ENCODE peak calls at places on chromosomes 4 and X, in four cellular contexts. One of them, this sample, is unnamed.

GRCh38 chr4:139247241-139247640 is 32.8 kb downstream of the MGARP start:
- DNase-seq in brain microvascular endothelial cell: peak
- DNase-seq in heart right ventricle: no peak
- DNase-seq in dorsolateral prefrontal cortex: no peak
- DNase-seq in this sample: no peak

GRCh38 chr4:2041234-2042130 is 17.6 kb upstream of the NAT8L start:
- DNase-seq in brain microvascular endothelial cell: peak
- DNase-seq in heart right ventricle: peak
- DNase-seq in dorsolateral prefrontal cortex: peak
- DNase-seq in this sample: peak

GRCh38 chr4:139368990-139369389 is 66.7 kb upstream of the NDUFC1 start:
- DNase-seq in brain microvascular endothelial cell: peak
- DNase-seq in heart right ventricle: no peak
- DNase-seq in dorsolateral prefrontal cortex: no peak
- DNase-seq in this sample: no peak

GRCh38 chr4:138409670-138410069 is 167.5 kb upstream of the SLC7A11 start:
- DNase-seq in brain microvascular endothelial cell: no peak
- DNase-seq in heart right ventricle: no peak
- DNase-seq in dorsolateral prefrontal cortex: no peak
- DNase-seq in this sample: no peak

GRCh38 chrX:54044877-54045328 is 630 bp upstream of the PHF8 start:
- DNase-seq in brain microvascular endothelial cell: no peak
- DNase-seq in heart right ventricle: no peak
- DNase-seq in dorsolateral prefrontal cortex: no peak
- DNase-seq in this sample: no peak

GRCh38 chr4:105122334-105122733 is 24.3 kb upstream of the TET2 start:
- DNase-seq in brain microvascular endothelial cell: peak
- DNase-seq in heart right ventricle: no peak
- DNase-seq in dorsolateral prefrontal cortex: no peak
- DNase-seq in this sample: peak

GRCh38 chrX:130654409-130654970 is 248.5 kb downstream of the ENOX2 start:
- DNase-seq in brain microvascular endothelial cell: no peak
- DNase-seq in heart right ventricle: no peak
- DNase-seq in dorsolateral prefrontal cortex: no peak
- DNase-seq in this sample: no peak

GRCh38 chrX:150310881-150311280 is 52.2 kb upstream of the MAMLD1 start:
- DNase-seq in brain microvascular endothelial cell: no peak
- DNase-seq in heart right ventricle: no peak
- DNase-seq in dorsolateral prefrontal cortex: no peak
- DNase-seq in this sample: no peak

GRCh38 chr4:113901994-113902787 is 77.3 kb downstream of the ARSJ start:
- DNase-seq in brain microvascular endothelial cell: no peak
- DNase-seq in heart right ventricle: no peak
- DNase-seq in dorsolateral prefrontal cortex: no peak
- DNase-seq in this sample: no peak

GRCh38 chrX:45849261-45849660 is 648.6 kb upstream of the DIPK2B start:
- DNase-seq in brain microvascular endothelial cell: peak
- DNase-seq in heart right ventricle: peak
- DNase-seq in dorsolateral prefrontal cortex: no peak
- DNase-seq in this sample: no peak

GRCh38 chr4:4659871-4660651 is 118.2 kb upstream of the STX18 start:
- DNase-seq in brain microvascular endothelial cell: peak
- DNase-seq in heart right ventricle: no peak
- DNase-seq in dorsolateral prefrontal cortex: no peak
- DNase-seq in this sample: no peak

GRCh38 chr4:93199492-93199891 is 629.1 kb upstream of the ATOH1 start:
- DNase-seq in brain microvascular endothelial cell: peak
- DNase-seq in heart right ventricle: no peak
- DNase-seq in dorsolateral prefrontal cortex: no peak
- DNase-seq in this sample: peak

GRCh38 chr4:177499537-177499936 is 57.3 kb upstream of the AGA start:
- DNase-seq in brain microvascular endothelial cell: no peak
- DNase-seq in heart right ventricle: no peak
- DNase-seq in dorsolateral prefrontal cortex: no peak
- DNase-seq in this sample: no peak

GRCh38 chr4:82525287-82525898 is 36.4 kb downstream of the TMEM150C start:
- DNase-seq in brain microvascular endothelial cell: no peak
- DNase-seq in heart right ventricle: no peak
- DNase-seq in dorsolateral prefrontal cortex: no peak
- DNase-seq in this sample: no peak

GRCh38 chrX:135625995-135626394 is 87.4 kb upstream of the CT45A1 start:
- DNase-seq in brain microvascular endothelial cell: no peak
- DNase-seq in heart right ventricle: no peak
- DNase-seq in dorsolateral prefrontal cortex: no peak
- DNase-seq in this sample: no peak

GRCh38 chr4:48194986-48195773 is 61.1 kb upstream of the TXK start:
- DNase-seq in brain microvascular endothelial cell: no peak
- DNase-seq in heart right ventricle: no peak
- DNase-seq in dorsolateral prefrontal cortex: no peak
- DNase-seq in this sample: no peak

GRCh38 chrX:138765061-138765460 is 53.5 kb upstream of the FGF13 start:
- DNase-seq in brain microvascular endothelial cell: no peak
- DNase-seq in heart right ventricle: no peak
- DNase-seq in dorsolateral prefrontal cortex: no peak
- DNase-seq in this sample: no peak

GRCh38 chr4:183438458-183439113 is 5.8 kb upstream of the CDKN2AIP start:
- DNase-seq in brain microvascular endothelial cell: peak
- DNase-seq in heart right ventricle: no peak
- DNase-seq in dorsolateral prefrontal cortex: no peak
- DNase-seq in this sample: no peak

GRCh38 chr4:61723492-61723891 is 523.4 kb downstream of the ADGRL3 start:
- DNase-seq in brain microvascular endothelial cell: no peak
- DNase-seq in heart right ventricle: no peak
- DNase-seq in dorsolateral prefrontal cortex: no peak
- DNase-seq in this sample: peak

GRCh38 chrX:154784149-154784985 is 20.9 kb downstream of the MPP1 start:
- DNase-seq in brain microvascular endothelial cell: no peak
- DNase-seq in heart right ventricle: no peak
- DNase-seq in dorsolateral prefrontal cortex: no peak
- DNase-seq in this sample: no peak

GRCh38 chrX:82648062-82648461 is 860.0 kb upstream of the POU3F4 start:
- DNase-seq in brain microvascular endothelial cell: no peak
- DNase-seq in heart right ventricle: no peak
- DNase-seq in dorsolateral prefrontal cortex: no peak
- DNase-seq in this sample: no peak

GRCh38 chrX:69062493-69062892 is 102.8 kb downstream of the PJA1 start:
- DNase-seq in brain microvascular endothelial cell: no peak
- DNase-seq in heart right ventricle: no peak
- DNase-seq in dorsolateral prefrontal cortex: no peak
- DNase-seq in this sample: no peak

GRCh38 chrX:135295238-135295943 is 13.9 kb upstream of the ETDC start:
- DNase-seq in brain microvascular endothelial cell: peak
- DNase-seq in heart right ventricle: peak
- DNase-seq in dorsolateral prefrontal cortex: peak
- DNase-seq in this sample: no peak

GRCh38 chrX:47146936-47147859 is 2.2 kb downstream of the RBM10 start:
- DNase-seq in brain microvascular endothelial cell: no peak
- DNase-seq in heart right ventricle: no peak
- DNase-seq in dorsolateral prefrontal cortex: no peak
- DNase-seq in this sample: no peak
- H3K4me3 ChIP-seq in brain microvascular endothelial cell: peak
- H3K4me3 ChIP-seq in heart right ventricle: no peak
- H3K4me3 ChIP-seq in dorsolateral prefrontal cortex: peak
- H3K4me3 ChIP-seq in this sample: no peak

GRCh38 chr4:107586321-107586720 is 133.7 kb downstream of the PAPSS1 start:
- DNase-seq in brain microvascular endothelial cell: no peak
- DNase-seq in heart right ventricle: no peak
- DNase-seq in dorsolateral prefrontal cortex: no peak
- DNase-seq in this sample: no peak

GRCh38 chr4:107592518-107592917 is 127.5 kb downstream of the PAPSS1 start:
- DNase-seq in brain microvascular endothelial cell: no peak
- DNase-seq in heart right ventricle: no peak
- DNase-seq in dorsolateral prefrontal cortex: no peak
- DNase-seq in this sample: no peak

GRCh38 chr4:107589269-107589668 is 130.8 kb downstream of the PAPSS1 start:
- DNase-seq in brain microvascular endothelial cell: no peak
- DNase-seq in heart right ventricle: no peak
- DNase-seq in dorsolateral prefrontal cortex: no peak
- DNase-seq in this sample: no peak
- H3K4me3 ChIP-seq in brain microvascular endothelial cell: no peak
- H3K4me3 ChIP-seq in heart right ventricle: no peak
- H3K4me3 ChIP-seq in dorsolateral prefrontal cortex: no peak
- H3K4me3 ChIP-seq in this sample: no peak

GRCh38 chr4:99949034-99949998 is 759 bp downstream of the H2AZ1 start:
- DNase-seq in brain microvascular endothelial cell: peak
- DNase-seq in heart right ventricle: peak
- DNase-seq in dorsolateral prefrontal cortex: peak
- DNase-seq in this sample: peak

GRCh38 chr4:99946346-99947189 is at the start of gene DNAJB14:
- DNase-seq in brain microvascular endothelial cell: peak
- DNase-seq in heart right ventricle: peak
- DNase-seq in dorsolateral prefrontal cortex: peak
- DNase-seq in this sample: peak

GRCh38 chr4:99945718-99946345 is 586 bp downstream of the DNAJB14 start:
- DNase-seq in brain microvascular endothelial cell: no peak
- DNase-seq in heart right ventricle: peak
- DNase-seq in dorsolateral prefrontal cortex: peak
- DNase-seq in this sample: no peak

GRCh38 chr4:99947190-99947578 is 766 bp upstream of the DNAJB14 start:
- DNase-seq in brain microvascular endothelial cell: no peak
- DNase-seq in heart right ventricle: no peak
- DNase-seq in dorsolateral prefrontal cortex: no peak
- DNase-seq in this sample: no peak

DNA sequence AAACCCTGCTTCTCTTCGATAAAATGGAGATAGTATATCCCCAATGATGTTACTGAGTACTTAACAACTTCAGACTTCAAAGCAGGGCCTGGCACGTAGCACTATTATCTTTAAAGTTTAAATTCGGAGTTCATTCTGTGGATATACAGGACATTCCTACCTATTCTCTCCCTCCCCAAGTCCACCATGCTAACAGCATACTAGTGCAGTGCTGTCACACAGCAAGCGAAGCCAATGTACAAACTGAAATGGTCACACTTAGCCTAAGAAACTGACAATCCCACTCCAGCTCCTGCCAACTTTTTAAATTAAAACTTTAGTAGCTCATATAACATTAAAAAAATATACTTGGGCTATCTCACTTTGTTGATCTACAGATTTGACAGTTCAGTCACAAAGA is 1.2 kb upstream of the DNAJB14 start:
- DNase-seq in brain microvascular endothelial cell: no peak
- DNase-seq in heart right ventricle: no peak
- DNase-seq in dorsolateral prefrontal cortex: no peak
- DNase-seq in this sample: no peak
- H3K4me3 ChIP-seq in brain microvascular endothelial cell: no peak
- H3K4me3 ChIP-seq in heart right ventricle: no peak
- H3K4me3 ChIP-seq in dorsolateral prefrontal cortex: peak
- H3K4me3 ChIP-seq in this sample: no peak

GRCh38 chrX:76148011-76148665 is 24.7 kb upstream of the PBDC1 start:
- DNase-seq in brain microvascular endothelial cell: no peak
- DNase-seq in heart right ventricle: peak
- DNase-seq in dorsolateral prefrontal cortex: no peak
- DNase-seq in this sample: no peak

GRCh38 chrX:76153221-76153620 is 19.6 kb upstream of the PBDC1 start:
- DNase-seq in brain microvascular endothelial cell: no peak
- DNase-seq in heart right ventricle: no peak
- DNase-seq in dorsolateral prefrontal cortex: no peak
- DNase-seq in this sample: no peak

GRCh38 chrX:76148753-76149152 is 24.1 kb upstream of the PBDC1 start:
- DNase-seq in brain microvascular endothelial cell: peak
- DNase-seq in heart right ventricle: peak
- DNase-seq in dorsolateral prefrontal cortex: no peak
- DNase-seq in this sample: no peak
- H3K4me3 ChIP-seq in brain microvascular endothelial cell: peak
- H3K4me3 ChIP-seq in heart right ventricle: no peak
- H3K4me3 ChIP-seq in dorsolateral prefrontal cortex: peak
- H3K4me3 ChIP-seq in this sample: no peak

GRCh38 chrX:153463556-153463955 is 6.8 kb downstream of the HAUS7 start:
- DNase-seq in brain microvascular endothelial cell: no peak
- DNase-seq in heart right ventricle: no peak
- DNase-seq in dorsolateral prefrontal cortex: no peak
- DNase-seq in this sample: no peak

GRCh38 chrX:153464116-153464515 is 6.3 kb downstream of the HAUS7 start:
- DNase-seq in brain microvascular endothelial cell: no peak
- DNase-seq in heart right ventricle: no peak
- DNase-seq in dorsolateral prefrontal cortex: no peak
- DNase-seq in this sample: no peak

GRCh38 chrX:153463031-153463430 is 7.3 kb downstream of the HAUS7 start:
- DNase-seq in brain microvascular endothelial cell: no peak
- DNase-seq in heart right ventricle: no peak
- DNase-seq in dorsolateral prefrontal cortex: no peak
- DNase-seq in this sample: no peak

GRCh38 chrX:153460826-153461225 is 9.6 kb downstream of the HAUS7 start:
- DNase-seq in brain microvascular endothelial cell: no peak
- DNase-seq in heart right ventricle: peak
- DNase-seq in dorsolateral prefrontal cortex: peak
- DNase-seq in this sample: no peak

DNA sequence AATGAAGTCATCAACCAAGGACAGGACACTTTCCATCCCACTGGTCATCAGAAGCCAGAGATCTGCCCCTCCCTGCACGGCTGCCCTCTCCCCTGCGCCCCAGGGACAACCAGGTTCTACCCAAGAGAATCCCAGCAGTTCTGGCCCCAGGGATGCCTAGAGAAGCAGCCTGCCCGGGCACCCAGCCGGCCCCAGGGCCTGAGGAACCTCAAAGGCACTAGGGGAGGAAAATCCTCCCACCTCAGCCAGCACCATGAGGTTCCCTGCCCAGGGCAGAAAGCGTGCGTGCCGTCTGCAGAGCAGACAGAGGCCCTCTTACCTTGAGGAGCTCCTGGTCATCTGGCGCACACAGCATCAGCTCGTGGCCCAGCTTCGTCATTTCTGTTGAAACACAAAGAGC is 8.1 kb downstream of the HAUS7 start:
- DNase-seq in brain microvascular endothelial cell: no peak
- DNase-seq in heart right ventricle: no peak
- DNase-seq in dorsolateral prefrontal cortex: no peak
- DNase-seq in this sample: no peak
- H3K4me3 ChIP-seq in brain microvascular endothelial cell: no peak
- H3K4me3 ChIP-seq in heart right ventricle: no peak
- H3K4me3 ChIP-seq in dorsolateral prefrontal cortex: no peak
- H3K4me3 ChIP-seq in this sample: no peak

GRCh38 chr4:165874799-165875371 is 1.8 kb downstream of the TLL1 start:
- DNase-seq in brain microvascular endothelial cell: no peak
- DNase-seq in heart right ventricle: peak
- DNase-seq in dorsolateral prefrontal cortex: no peak
- DNase-seq in this sample: no peak
- H3K4me3 ChIP-seq in brain microvascular endothelial cell: peak
- H3K4me3 ChIP-seq in heart right ventricle: peak
- H3K4me3 ChIP-seq in dorsolateral prefrontal cortex: peak
- H3K4me3 ChIP-seq in this sample: peak

GRCh38 chr4:120924931-120925330 is 2.4 kb upstream of the PRDM5 start:
- DNase-seq in brain microvascular endothelial cell: no peak
- DNase-seq in heart right ventricle: no peak
- DNase-seq in dorsolateral prefrontal cortex: no peak
- DNase-seq in this sample: no peak

GRCh38 chr4:120920666-120921065 is 1.9 kb downstream of the PRDM5 start:
- DNase-seq in brain microvascular endothelial cell: no peak
- DNase-seq in heart right ventricle: no peak
- DNase-seq in dorsolateral prefrontal cortex: no peak
- DNase-seq in this sample: no peak

GRCh38 chr4:120921456-120922389 is 803 bp downstream of the PRDM5 start:
- DNase-seq in brain microvascular endothelial cell: peak
- DNase-seq in heart right ventricle: peak
- DNase-seq in dorsolateral prefrontal cortex: peak
- DNase-seq in this sample: no peak

GRCh38 chr4:120923201-120923522 is 636 bp upstream of the PRDM5 start:
- DNase-seq in brain microvascular endothelial cell: no peak
- DNase-seq in heart right ventricle: no peak
- DNase-seq in dorsolateral prefrontal cortex: no peak
- DNase-seq in this sample: no peak

GRCh38 chr4:120922390-120923200 is at the start of gene PRDM5:
- DNase-seq in brain microvascular endothelial cell: peak
- DNase-seq in heart right ventricle: peak
- DNase-seq in dorsolateral prefrontal cortex: peak
- DNase-seq in this sample: peak
- H3K4me3 ChIP-seq in brain microvascular endothelial cell: peak
- H3K4me3 ChIP-seq in heart right ventricle: peak
- H3K4me3 ChIP-seq in dorsolateral prefrontal cortex: peak
- H3K4me3 ChIP-seq in this sample: peak